ENCODE peak calls at places on chromosome 1, in seven cellular contexts. Q is OCI-LY7, R is stomach, C is mammary epithelial cell, W is kidney, L is astrocyte of the spinal cord, T is IMR-90. X is an unnamed sample.

GRCh38 chr1:247392088-247392487 is 23.9 kb upstream of the NLRP3 start:
- DNase-seq in Q (no peak), R (no peak), C (no peak), W (no peak), L (no peak), T (no peak), X (no peak)

GRCh38 chr1:189597083-189597482 is 880.6 kb downstream of the BRINP3 start:
- DNase-seq in Q (no peak), R (peak; percentile 66), C (no peak), W (no peak), L (no peak), T (no peak), X (no peak)

GRCh38 chr1:17632541-17633193 is 93.2 kb downstream of the ARHGEF10L start:
- DNase-seq in Q (no peak), R (no peak), C (peak; percentile 81), W (no peak), L (peak; percentile 76), T (peak; percentile 53), X (no peak)

GRCh38 chr1:3173113-3173745 is 104.2 kb downstream of the PRDM16 start:
- DNase-seq in Q (no peak), R (no peak), C (no peak), W (no peak), L (no peak), T (no peak), X (no peak)

GRCh38 chr1:56080123-56080522 is 499.2 kb downstream of the PLPP3 start:
- DNase-seq in Q (no peak), R (no peak), C (no peak), W (no peak), L (no peak), T (peak; percentile 24), X (no peak)

GRCh38 chr1:231162300-231162969 is 577 bp downstream of the TRIM67 start:
- DNase-seq in Q (no peak), R (peak; percentile 34), C (peak; percentile 44), W (peak; percentile 77), L (peak; percentile 46), T (peak; percentile 26), X (peak; percentile 83)

GRCh38 chr1:64505944-64506658 is 36.2 kb downstream of the CACHD1 start:
- DNase-seq in Q (no peak), R (peak; percentile 70), C (peak; percentile 46), W (no peak), L (no peak), T (no peak), X (no peak)

GRCh38 chr1:36752431-36752830 is 269.7 kb upstream of the CSF3R start:
- DNase-seq in Q (no peak), R (no peak), C (no peak), W (no peak), L (no peak), T (no peak), X (no peak)

GRCh38 chr1:212667223-212668139 is 32.2 kb downstream of the BATF3 start:
- DNase-seq in Q (peak; percentile 35), R (no peak), C (peak; percentile 71), W (no peak), L (peak; percentile 95), T (peak; percentile 97), X (peak; percentile 52)

GRCh38 chr1:33468972-33469371 is 3.5 kb upstream of the ZSCAN20 start:
- DNase-seq in Q (no peak), R (no peak), C (no peak), W (no peak), L (no peak), T (no peak), X (no peak)

GRCh38 chr1:233523047-233523446 is 90.9 kb upstream of the KCNK1 start:
- DNase-seq in Q (no peak), R (no peak), C (no peak), W (no peak), L (no peak), T (no peak), X (no peak)

GRCh38 chr1:67575861-67576260 is 109.1 kb upstream of the GADD45A start:
- DNase-seq in Q (no peak), R (no peak), C (peak; percentile 100), W (no peak), L (peak; percentile 78), T (peak; percentile 93), X (no peak)

GRCh38 chr1:168235937-168236336 is 10.1 kb downstream of the SFT2D2 start:
- DNase-seq in Q (no peak), R (no peak), C (no peak), W (no peak), L (no peak), T (no peak), X (no peak)

GRCh38 chr1:39842726-39843305 is 40.5 kb downstream of the TRIT1 start:
- DNase-seq in Q (no peak), R (no peak), C (no peak), W (no peak), L (no peak), T (no peak), X (no peak)

GRCh38 chr1:147287133-147287865 is 44.8 kb downstream of the CHD1L start:
- DNase-seq in Q (no peak), R (no peak), C (no peak), W (no peak), L (peak; percentile 36), T (peak; percentile 51), X (no peak)

GRCh38 chr1:228407118-228408040 is 744 bp upstream of the TRIM11 start:
- DNase-seq in Q (no peak), R (no peak), C (no peak), W (no peak), L (no peak), T (no peak), X (no peak)

GRCh38 chr1:68949999-68950398 is 453.1 kb upstream of the DEPDC1 start:
- DNase-seq in Q (no peak), R (no peak), C (no peak), W (no peak), L (no peak), T (no peak), X (no peak)

GRCh38 chr1:97252076-97252475 is 530.5 kb downstream of the PTBP2 start:
- DNase-seq in Q (no peak), R (no peak), C (peak; percentile 58), W (no peak), L (peak; percentile 64), T (peak; percentile 81), X (no peak)

DNA sequence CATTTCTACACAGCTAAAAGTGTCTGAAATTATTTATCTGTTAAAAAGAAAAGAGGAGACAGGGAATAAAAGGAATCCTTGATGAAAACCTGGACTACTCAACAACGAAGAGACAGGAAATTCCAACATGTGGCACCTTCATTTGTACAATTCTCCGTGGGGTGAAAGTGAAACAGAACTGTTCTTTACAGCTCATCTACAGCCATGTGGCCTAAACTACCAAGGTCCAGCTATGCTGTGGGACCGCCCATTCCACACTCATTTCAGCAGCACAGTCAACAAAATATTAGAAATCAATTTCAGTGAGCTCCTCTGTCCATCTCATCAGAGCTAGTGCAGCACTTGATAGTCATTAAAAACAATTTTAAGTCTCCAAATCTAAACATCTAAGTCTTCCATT is 44.0 kb downstream of the UBR4 start:
- DNase-seq in Q (no peak), R (no peak), C (no peak), W (no peak), L (no peak), T (no peak), X (no peak)
- TF ChIP-seq CTCF in Q (no peak), R (no peak), C (no peak), W (no peak), L (no peak), T (no peak), X (no peak)

GRCh38 chr1:156845055-156845952 is 13.6 kb downstream of the INSRR start:
- DNase-seq in Q (no peak), R (no peak), C (no peak), W (no peak), L (no peak), T (no peak), X (peak; percentile 48)

GRCh38 chr1:156846643-156847042 is 12.3 kb downstream of the INSRR start:
- DNase-seq in Q (no peak), R (no peak), C (no peak), W (no peak), L (no peak), T (no peak), X (peak; percentile 17)

GRCh38 chr1:156844638-156845037 is 14.3 kb downstream of the INSRR start:
- DNase-seq in Q (no peak), R (no peak), C (no peak), W (no peak), L (no peak), T (no peak), X (peak; percentile 20)

GRCh38 chr1:156847591-156848460 is 11.1 kb downstream of the INSRR start:
- DNase-seq in Q (no peak), R (no peak), C (no peak), W (no peak), L (no peak), T (no peak), X (peak; percentile 25)

DNA sequence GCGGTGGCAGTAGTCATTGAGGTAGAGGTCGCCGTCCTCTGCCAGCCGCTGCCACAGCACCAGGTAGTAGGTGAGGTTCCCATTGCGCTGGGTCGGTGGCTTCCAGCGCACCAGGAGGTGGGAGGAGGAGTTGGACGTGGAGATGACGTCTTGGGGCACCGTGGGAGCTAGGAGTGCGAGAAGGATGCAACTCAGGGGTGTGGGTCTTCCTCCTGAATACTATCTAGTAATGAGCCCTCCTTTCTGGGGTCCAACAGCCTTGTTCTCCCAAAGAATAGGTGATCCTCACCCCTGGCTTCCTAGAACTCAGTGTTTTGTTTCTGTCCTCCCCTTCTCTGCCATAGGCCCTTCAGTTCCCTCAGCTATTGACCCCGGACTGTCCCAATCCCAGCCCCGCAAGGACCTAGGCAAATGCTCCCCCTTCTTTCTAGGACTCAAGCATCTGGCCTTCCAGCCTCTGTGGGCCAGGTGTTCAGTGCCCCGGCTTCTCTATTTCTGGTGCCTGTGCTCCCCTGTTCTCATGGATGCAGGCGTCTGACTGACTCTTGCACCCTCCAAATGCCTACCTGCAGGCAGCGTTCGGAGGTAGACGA is 12.9 kb downstream of the INSRR start:
- DNase-seq in Q (no peak), R (no peak), C (no peak), W (no peak), L (no peak), T (no peak), X (peak; percentile 24)
- TF ChIP-seq CTCF in Q (no peak), R (no peak), C (no peak), W (no peak), L (no peak), T (no peak), X (no peak)

GRCh38 chr1:169929210-169929526 is 35.5 kb upstream of the SCYL3 start:
- DNase-seq in Q (no peak), R (no peak), C (no peak), W (no peak), L (no peak), T (no peak), X (no peak)
- TF ChIP-seq CTCF in Q (no peak), R (no peak), C (no peak), W (no peak), L (no peak), T (no peak), X (no peak)

DNA sequence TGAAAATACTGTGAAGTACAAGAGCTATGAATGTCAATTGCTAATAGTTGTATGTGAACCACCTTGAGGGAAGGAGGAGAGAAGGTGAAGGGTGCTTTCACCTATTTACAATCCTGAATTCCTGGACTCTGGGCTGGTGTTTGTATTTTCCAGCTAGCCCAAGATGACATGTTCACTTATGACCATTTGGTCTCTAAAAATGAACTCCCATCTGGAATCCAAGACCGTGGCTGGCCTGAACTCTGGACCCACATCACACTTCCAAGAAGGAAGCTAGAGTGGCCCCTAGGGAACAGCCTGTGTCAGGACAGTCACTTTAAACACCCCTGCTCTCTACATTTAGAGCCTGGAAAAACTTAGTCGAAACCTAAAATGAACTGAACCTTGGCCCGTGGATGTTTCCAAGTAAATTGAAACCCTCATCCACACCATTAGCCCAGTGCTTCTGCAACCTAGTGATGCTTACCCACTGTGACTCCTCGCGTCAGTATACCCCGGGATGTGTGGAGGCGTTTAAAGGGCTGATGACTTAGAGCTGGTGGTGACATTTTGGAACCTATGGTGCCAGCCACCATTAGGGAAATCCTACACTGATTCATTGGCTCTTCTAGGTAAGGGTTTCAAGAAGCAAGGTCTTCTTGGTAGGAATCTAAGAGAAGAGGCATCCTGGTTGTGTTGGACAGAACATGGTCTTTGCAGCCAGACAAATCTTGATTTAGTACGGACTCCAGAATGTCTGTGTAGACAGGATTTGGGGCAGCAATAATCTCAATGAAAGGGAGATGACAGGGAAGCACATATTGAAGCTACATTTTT is 171.5 kb upstream of the IRF2BP2 start:
- DNase-seq in Q (no peak), R (no peak), C (no peak), W (no peak), L (no peak), T (peak; percentile 12), X (no peak)
- TF ChIP-seq CTCF in Q (peak; percentile 27), R (no peak), C (no peak), W (peak; percentile 27), L (no peak), T (no peak), X (no peak)

X was measured in GM13977.